ENCODE peak calls at places on chromosome 17, in six cellular contexts. X is tibial nerve, Y is tibial artery, F is SK-N-SH, P is fibroblast of lung, N is pancreas. Z is an unnamed sample.

GRCh38 chr17:81471804-81472456 is 40.7 kb downstream of the ACTG1 start:
- DNase-seq in X (peak; percentile 89), F (peak; percentile 97), N (peak; percentile 49), P (peak; percentile 51), Y (peak; percentile 97), Z (peak; percentile 60)

GRCh38 chr17:81328489-81328888 is 33.4 kb upstream of the SLC38A10 start:
- DNase-seq in N (peak; percentile 78), X (no peak), Y (no peak), F (no peak), P (no peak), Z (no peak)

GRCh38 chr17:77558846-77559626 is 399.5 kb upstream of the TNRC6C start:
- DNase-seq in X (no peak), Y (no peak), N (no peak), P (no peak), F (no peak), Z (no peak)

GRCh38 chr17:29596811-29597210 is 3.9 kb downstream of the ANKRD13B start:
- DNase-seq in X (no peak), F (no peak), P (no peak), Y (no peak), N (peak; percentile 46), Z (no peak)

GRCh38 chr17:71084219-71084618 is 914.9 kb downstream of the KCNJ2 start:
- DNase-seq in P (peak; percentile 42), N (no peak), Y (no peak), F (peak; percentile 28), X (no peak), Z (no peak)

GRCh38 chr17:49694847-49695697 is 12.7 kb downstream of the SLC35B1 start:
- DNase-seq in P (peak; percentile 29), N (no peak), Y (no peak), F (peak; percentile 82), X (peak; percentile 65), Z (peak; percentile 64)

GRCh38 chr17:27038676-27039075 is 255.2 kb upstream of the WSB1 start:
- DNase-seq in X (no peak), F (peak; percentile 19), P (no peak), Y (no peak), N (no peak), Z (no peak)

GRCh38 chr17:56028837-56029236 is 124.4 kb upstream of the ANKFN1 start:
- DNase-seq in N (no peak), X (no peak), P (no peak), F (no peak), Y (no peak), Z (no peak)

GRCh38 chr17:12839042-12839441 is 49.7 kb downstream of the ARHGAP44 start:
- DNase-seq in F (no peak), P (no peak), Y (no peak), N (no peak), X (no peak), Z (no peak)

GRCh38 chr17:61476476-61477203 is 24.4 kb downstream of the TBX4 start:
- DNase-seq in N (no peak), X (no peak), Y (peak; percentile 42), F (no peak), P (no peak), Z (no peak)

GRCh38 chr17:34366051-34366450 is 3.0 kb upstream of the CCL1 start:
- DNase-seq in N (no peak), P (no peak), F (no peak), X (no peak), Y (no peak), Z (no peak)

GRCh38 chr17:34363183-34363661 is at the start of gene CCL1:
- DNase-seq in N (no peak), X (no peak), F (no peak), Y (no peak), P (no peak), Z (no peak)

GRCh38 chr17:34365340-34365739 is 2.3 kb upstream of the CCL1 start:
- DNase-seq in Y (no peak), P (no peak), X (no peak), N (no peak), F (no peak), Z (no peak)

GRCh38 chr17:34366529-34367107 is 3.6 kb upstream of the CCL1 start:
- DNase-seq in N (no peak), Y (no peak), F (no peak), X (no peak), P (no peak), Z (no peak)

GRCh38 chr17:34364741-34365140 is 1.7 kb upstream of the CCL1 start:
- DNase-seq in N (no peak), F (no peak), P (no peak), Y (no peak), X (no peak), Z (no peak)
- H3K27me3 ChIP-seq in N (no peaks in the 10 kb centered on the region), F (no peaks in the 10 kb centered on the region), P (peaks cover 5% of the 10 kb centered on the region), Y (peaks cover 16% of the 10 kb centered on the region), X (no peaks in the 10 kb centered on the region), Z (no peaks in the 10 kb centered on the region)

DNA sequence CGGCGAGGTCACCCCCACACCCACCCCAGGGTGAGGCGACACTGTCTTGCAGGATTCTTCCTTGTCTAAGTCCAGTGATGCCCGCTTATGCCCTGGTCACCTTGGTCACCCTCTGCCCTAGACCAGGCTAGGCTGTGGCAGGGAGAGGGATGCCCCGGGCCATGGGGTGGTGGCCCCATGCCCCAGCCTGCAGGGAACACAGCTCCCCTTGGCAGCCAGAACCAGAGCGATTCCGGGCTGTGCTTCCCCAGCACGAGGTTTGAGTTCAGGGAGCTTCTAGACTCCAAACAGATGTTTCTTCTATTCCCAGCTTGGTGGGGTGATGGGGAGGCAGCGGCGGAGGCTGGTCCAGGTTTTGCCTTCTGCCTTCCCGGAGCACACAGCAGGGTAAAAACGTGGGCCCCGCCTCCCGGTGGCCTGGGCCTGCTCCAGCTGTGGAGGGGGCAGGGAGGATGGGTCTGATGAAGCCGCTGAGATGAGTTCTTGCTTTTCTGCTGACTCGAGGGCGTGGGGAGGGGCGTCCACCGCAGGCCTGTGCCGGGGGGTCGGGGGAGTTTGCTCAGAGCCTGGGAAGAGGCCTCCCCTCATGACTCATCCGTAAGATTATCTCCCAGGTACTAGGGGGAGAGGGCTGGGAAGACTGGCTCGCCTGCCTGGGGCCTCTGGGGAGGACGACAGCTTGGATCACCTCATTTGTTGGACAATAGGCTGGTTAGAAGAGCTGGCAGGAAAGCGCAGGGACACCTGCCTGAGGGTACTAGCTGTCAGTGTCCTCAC is 15.4 kb downstream of the SMTNL2 start:
- DNase-seq in Y (no peak), P (peak; percentile 91), F (peak; percentile 62), X (no peak), N (peak; percentile 44), Z (no peak)
- H3K4me1 ChIP-seq in Y (no peaks in the 10 kb centered on the region), P (no peaks in the 10 kb centered on the region), F (no peaks in the 10 kb centered on the region), X (peaks cover 25% of the 10 kb centered on the region), N (no peaks in the 10 kb centered on the region), Z (no peaks in the 10 kb centered on the region)

DNA sequence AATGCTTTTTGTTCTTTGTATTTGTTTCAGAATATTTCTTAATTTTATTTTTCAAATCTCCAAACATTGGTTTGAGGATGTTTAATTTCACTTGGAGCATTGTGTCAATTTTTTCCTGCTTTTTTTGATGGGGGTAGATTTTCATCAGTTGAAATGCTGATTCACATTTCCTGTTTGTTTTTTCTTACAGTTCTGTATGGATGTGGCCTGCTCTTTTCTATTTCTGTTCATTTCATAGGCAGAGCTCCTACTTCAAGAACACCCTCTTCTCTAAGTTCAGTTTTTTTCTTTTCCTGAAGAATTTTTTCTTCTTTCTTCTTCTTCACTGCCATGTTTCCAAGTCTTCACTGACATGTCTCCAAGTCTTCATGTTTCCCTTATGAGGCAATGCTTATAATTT is 8.8 kb downstream of the MBTD1 start:
- DNase-seq in Y (no peak), X (no peak), F (no peak), N (no peak), P (no peak), Z (no peak)
- H3K36me3 ChIP-seq in Y (peaks cover 18% of the 10 kb centered on the region), X (no peaks in the 10 kb centered on the region), F (peaks cover 79% of the 10 kb centered on the region), N (no peaks in the 10 kb centered on the region), P (no peaks in the 10 kb centered on the region), Z (peaks cover 21% of the 10 kb centered on the region)

GRCh38 chr17:43648916-43649315 is 12.8 kb downstream of the MEOX1 start:
- DNase-seq in X (no peak), P (no peak), F (no peak), N (no peak), Y (no peak), Z (no peak)

GRCh38 chr17:43644081-43644480 is 17.6 kb downstream of the MEOX1 start:
- DNase-seq in F (no peak), P (no peak), Y (no peak), N (no peak), X (no peak), Z (no peak)

GRCh38 chr17:43645450-43645764 is 16.3 kb downstream of the MEOX1 start:
- DNase-seq in N (no peak), P (no peak), Y (no peak), X (no peak), F (no peak), Z (no peak)

GRCh38 chr17:43641416-43641815 is 20.3 kb downstream of the MEOX1 start:
- DNase-seq in X (no peak), N (no peak), P (no peak), Y (no peak), F (no peak), Z (no peak)

GRCh38 chr17:43645765-43646481 is 15.8 kb downstream of the MEOX1 start:
- DNase-seq in Y (peak; percentile 82), X (peak; percentile 37), F (peak; percentile 84), P (peak; percentile 30), N (peak; percentile 60), Z (no peak)
- H3K27me3 ChIP-seq in Y (peaks cover 10% of the 10 kb centered on the region), X (peaks cover 4% of the 10 kb centered on the region), F (no peaks in the 10 kb centered on the region), P (peaks cover 5% of the 10 kb centered on the region), N (no peaks in the 10 kb centered on the region), Z (peaks cover 2% of the 10 kb centered on the region)

GRCh38 chr17:1565860-1566259 is 3.3 kb upstream of the PITPNA start:
- DNase-seq in N (peak; percentile 25), Y (no peak), P (no peak), F (no peak), X (no peak), Z (no peak)
- H3K4me1 ChIP-seq in N (peaks cover 4% of the 10 kb centered on the region), Y (peaks cover 14% of the 10 kb centered on the region), P (no peaks in the 10 kb centered on the region), F (no peaks in the 10 kb centered on the region), X (peaks cover 17% of the 10 kb centered on the region), Z (peaks cover 14% of the 10 kb centered on the region)

Z was measured in SJSA1.